ENCODE peak calls at places on chromosomes 13 and 19, in five cellular contexts. O is NCI-H748 treated with DMSO at 0.1 percent for 48 hours; T is tibial nerve; N is stimulated activated CD4-positive, alpha-beta T cell treated with anti-CD3 and anti-CD28 coated beads, TNF-alpha, amount 100 ng/mL, for 4 hours; Q is hippocampal formation. M is an unnamed sample.
A peak's percentile ranks its signal among the peaks of the same experiment; 100 is the strongest.

GRCh38 chr13:52924241-52925148 is 76.1 kb upstream of the PCDH8 start:
- DNase-seq in O (no peak), T (no peak), N (no peak), Q (no peak), M (no peak)

GRCh38 chr13:99962242-99962641 is 9.3 kb downstream of the ZIC5 start:
- DNase-seq in O (peak; percentile 46), T (no peak), N (no peak), Q (no peak), M (no peak)

GRCh38 chr13:110617326-110618072 is 2.2 kb downstream of the NAXD start:
- DNase-seq in O (no peak), T (peak; percentile 35), N (no peak), Q (no peak), M (peak; percentile 44)

GRCh38 chr13:81760316-81760715 is 1419.4 kb upstream of the SPRY2 start:
- DNase-seq in O (no peak), T (no peak), N (no peak), Q (no peak), M (no peak)

GRCh38 chr19:40231544-40232424 is 5.3 kb upstream of the CCNP start:
- DNase-seq in O (no peak), T (no peak), N (no peak), Q (no peak), M (no peak)

GRCh38 chr19:39078436-39079200 is 5.5 kb upstream of the ACP7 start:
- DNase-seq in O (no peak), T (no peak), N (no peak), Q (peak; percentile 54), M (peak; percentile 98)

GRCh38 chr13:33953203-33953602 is 135.3 kb downstream of the RFC3 start:
- DNase-seq in O (no peak), T (no peak), N (no peak), Q (no peak), M (peak; percentile 57)

GRCh38 chr19:13985771-13986347 is 20.3 kb downstream of the RFX1 start:
- DNase-seq in O (no peak), T (no peak), N (no peak), Q (no peak), M (no peak)

GRCh38 chr13:100506600-100507422 is 81.8 kb downstream of the GGACT start:
- DNase-seq in O (peak; percentile 98), T (no peak), N (no peak), Q (no peak), M (no peak)

GRCh38 chr19:15249560-15249874 is 17.3 kb upstream of the EPHX3 start:
- DNase-seq in O (no peak), T (no peak), N (no peak), Q (no peak), M (no peak)

GRCh38 chr13:35763805-35764170 is 287.3 kb upstream of the MAB21L1 start:
- DNase-seq in O (no peak), T (no peak), N (no peak), Q (no peak), M (no peak)

GRCh38 chr19:40529093-40529954 is 47.3 kb upstream of the SHKBP1 start:
- DNase-seq in O (peak; percentile 87), T (peak; percentile 76), N (peak; percentile 84), Q (peak; percentile 75), M (peak; percentile 64)

GRCh38 chr13:97222934-97223710 is 989 bp downstream of the MBNL2 start:
- DNase-seq in O (peak; percentile 40), T (no peak), N (no peak), Q (no peak), M (no peak)

GRCh38 chr19:38359242-38360021 is 14.9 kb upstream of the PSMD8 start:
- DNase-seq in O (no peak), T (no peak), N (no peak), Q (no peak), M (no peak)

GRCh38 chr19:29812080-29812880 is 489 bp downstream of the CCNE1 start:
- DNase-seq in O (no peak), T (no peak), N (no peak), Q (no peak), M (no peak)

GRCh38 chr19:6186435-6186834 is 51.0 kb downstream of the ACSBG2 start:
- DNase-seq in O (no peak), T (peak; percentile 22), N (no peak), Q (no peak), M (no peak)

GRCh38 chr19:46896076-46896794 is 35.4 kb downstream of the ARHGAP35 start:
- DNase-seq in O (no peak), T (no peak), N (no peak), Q (no peak), M (no peak)

GRCh38 chr13:32857077-32857476 is 159.1 kb upstream of the KL start:
- DNase-seq in O (no peak), T (no peak), N (no peak), Q (no peak), M (no peak)

GRCh38 chr13:98828614-98829013 is 76.1 kb upstream of the SLC15A1 start:
- DNase-seq in O (no peak), T (no peak), N (no peak), Q (no peak), M (no peak)

GRCh38 chr19:28482221-28482620 is 730.7 kb downstream of the UQCRFS1 start:
- DNase-seq in O (no peak), T (no peak), N (no peak), Q (no peak), M (peak; percentile 76)

GRCh38 chr13:48629282-48629681 is 24.4 kb upstream of the CYSLTR2 start:
- DNase-seq in O (no peak), T (no peak), N (no peak), Q (no peak), M (no peak)

GRCh38 chr19:55067869-55068268 is 4.9 kb upstream of the RDH13 start:
- DNase-seq in O (no peak), T (no peak), N (no peak), Q (no peak), M (no peak)

GRCh38 chr13:67643656-67644055 is 413.5 kb upstream of the PCDH9 start:
- DNase-seq in O (no peak), T (no peak), N (no peak), Q (no peak), M (no peak)

GRCh38 chr13:98565726-98566577 is 11.0 kb downstream of the STK24 start:
- DNase-seq in O (no peak), T (no peak), N (no peak), Q (no peak), M (no peak)

GRCh38 chr13:47418206-47418920 is 521.5 kb upstream of the HTR2A start:
- DNase-seq in O (no peak), T (no peak), N (no peak), Q (no peak), M (no peak)

GRCh38 chr19:35563207-35563829 is at the start of gene ATP4A:
- DNase-seq in O (no peak), T (no peak), N (no peak), Q (no peak), M (no peak)

GRCh38 chr19:10430505-10431253 is 10.3 kb downstream of the PDE4A start:
- DNase-seq in O (no peak), T (no peak), N (no peak), Q (no peak), M (no peak)

GRCh38 chr19:11286312-11286974 is 9.5 kb upstream of the TSPAN16 start:
- DNase-seq in O (no peak), T (no peak), N (no peak), Q (no peak), M (no peak)

GRCh38 chr19:6249296-6249695 is 30.5 kb downstream of the MLLT1 start:
- DNase-seq in O (no peak), T (no peak), N (no peak), Q (peak; percentile 21), M (no peak)

GRCh38 chr19:19115954-19116353 is 22.3 kb downstream of the TMEM161A start:
- DNase-seq in O (no peak), T (peak; percentile 19), N (no peak), Q (no peak), M (no peak)

GRCh38 chr19:5864725-5865486 is 5.4 kb downstream of the FUT5 start:
- DNase-seq in O (no peak), T (no peak), N (no peak), Q (no peak), M (no peak)

GRCh38 chr19:5895409-5895808 is 8.2 kb downstream of the NDUFA11 start:
- DNase-seq in O (no peak), T (no peak), N (no peak), Q (no peak), M (no peak)

GRCh38 chr13:32125746-32126145 is 94.2 kb downstream of the FRY start:
- DNase-seq in O (no peak), T (no peak), N (no peak), Q (no peak), M (peak; percentile 50)

GRCh38 chr19:9857920-9858746 is 23.0 kb downstream of the PIN1 start:
- DNase-seq in O (no peak), T (no peak), N (no peak), Q (no peak), M (peak; percentile 13)

GRCh38 chr13:110444226-110444653 is 117.3 kb downstream of the RAB20 start:
- DNase-seq in O (no peak), T (peak; percentile 43), N (no peak), Q (no peak), M (peak; percentile 54)

GRCh38 chr19:40356681-40357595 is 8.4 kb downstream of the PLD3 start:
- DNase-seq in O (no peak), T (no peak), N (no peak), Q (no peak), M (no peak)

GRCh38 chr19:50458396-50459066 is 17.8 kb upstream of the EMC10 start:
- DNase-seq in O (no peak), T (no peak), N (no peak), Q (no peak), M (no peak)

GRCh38 chr19:14023404-14024235 is 4.3 kb upstream of the RLN3 start:
- DNase-seq in O (no peak), T (no peak), N (no peak), Q (no peak), M (peak; percentile 34)

GRCh38 chr13:48235100-48235813 is 2.3 kb downstream of the ITM2B start:
- DNase-seq in O (no peak), T (no peak), N (no peak), Q (no peak), M (peak; percentile 62)

GRCh38 chr19:39384839-39385568 is 5.9 kb downstream of the PAF1 start:
- DNase-seq in O (no peak), T (no peak), N (no peak), Q (no peak), M (no peak)

M was measured in mammary epithelial cell.